ENCODE peak calls at places on chromosomes 4 and X, in nine cellular contexts. P, H, D, V, C, Q, N, G and F are unnamed samples.

GRCh38 chr4:177005801-177006230 is 213.1 kb upstream of the VEGFC start:
- DNase-seq in P (peak), H (peak), D (no peak), V (peak), C (no peak), Q (no peak), N (no peak), G (no peak), F (no peak)

GRCh38 chr4:133137571-133137970 is 11.5 kb upstream of the PCDH10 start:
- DNase-seq in P (no peak), H (no peak), D (no peak), V (no peak), C (no peak), Q (no peak), N (no peak), G (no peak), F (no peak)

GRCh38 chr4:2322227-2322626 is 60.3 kb upstream of the MXD4 start:
- DNase-seq in P (no peak), H (no peak), D (no peak), V (no peak), C (no peak), Q (no peak), N (no peak), G (no peak), F (no peak)

GRCh38 chrX:101906136-101906796 is 25.6 kb downstream of the ZMAT1 start:
- DNase-seq in P (no peak), H (no peak), D (no peak), V (no peak), C (no peak), Q (peak), N (no peak), G (no peak), F (no peak)

GRCh38 chr4:112514449-112515277 is 1.3 kb downstream of the NEUROG2 start:
- DNase-seq in P (no peak), H (no peak), D (no peak), V (no peak), C (no peak), Q (peak), N (peak), G (no peak), F (no peak)

GRCh38 chr4:2787230-2788100 is 5.4 kb upstream of the SH3BP2 start:
- DNase-seq in P (no peak), H (no peak), D (no peak), V (no peak), C (peak), Q (peak), N (peak), G (peak), F (no peak)

GRCh38 chr4:41430796-41431195 is 107.2 kb upstream of the LIMCH1 start:
- DNase-seq in P (no peak), H (no peak), D (no peak), V (no peak), C (no peak), Q (no peak), N (no peak), G (no peak), F (no peak)

GRCh38 chr4:22238742-22239141 is 277.1 kb downstream of the ADGRA3 start:
- DNase-seq in P (no peak), H (no peak), D (no peak), V (no peak), C (no peak), Q (peak), N (no peak), G (peak), F (no peak)

GRCh38 chrX:52988985-52989917 is 30.9 kb upstream of the FAM156A start:
- DNase-seq in P (no peak), H (no peak), D (no peak), V (no peak), C (no peak), Q (no peak), N (no peak), G (no peak), F (no peak)

GRCh38 chr4:137892134-137892533 is 350.0 kb downstream of the SLC7A11 start:
- DNase-seq in P (no peak), H (no peak), D (no peak), V (no peak), C (no peak), Q (no peak), N (no peak), G (no peak), F (no peak)

GRCh38 chr4:1499465-1499864 is 93.2 kb upstream of the NKX1-1 start:
- DNase-seq in P (no peak), H (no peak), D (no peak), V (no peak), C (peak), Q (peak), N (no peak), G (no peak), F (no peak)

GRCh38 chr4:109803924-109804571 is 2.2 kb upstream of the CFI start:
- DNase-seq in P (no peak), H (peak), D (no peak), V (peak), C (no peak), Q (no peak), N (no peak), G (peak), F (no peak)

GRCh38 chrX:20224814-20225487 is 41.8 kb downstream of the RPS6KA3 start:
- DNase-seq in P (no peak), H (no peak), D (no peak), V (no peak), C (no peak), Q (no peak), N (no peak), G (no peak), F (no peak)

GRCh38 chr4:138576684-138577083 is 334.5 kb upstream of the SLC7A11 start:
- DNase-seq in P (peak), H (peak), D (no peak), V (peak), C (no peak), Q (no peak), N (no peak), G (no peak), F (no peak)

GRCh38 chr4:166165829-166166420 is 292.9 kb downstream of the TLL1 start:
- DNase-seq in P (peak), H (peak), D (no peak), V (peak), C (no peak), Q (no peak), N (no peak), G (no peak), F (no peak)

GRCh38 chrX:141903400-141904155 is at the start of gene MAGEC1:
- DNase-seq in P (no peak), H (no peak), D (no peak), V (no peak), C (no peak), Q (no peak), N (no peak), G (no peak), F (no peak)

GRCh38 chr4:98448923-98449322 is 187.7 kb downstream of the RAP1GDS1 start:
- DNase-seq in P (no peak), H (no peak), D (no peak), V (no peak), C (no peak), Q (no peak), N (no peak), G (peak), F (no peak)

GRCh38 chr4:151653548-151653918 is 107.3 kb downstream of the GATB start:
- DNase-seq in P (no peak), H (peak), D (no peak), V (no peak), C (no peak), Q (no peak), N (no peak), G (no peak), F (no peak)

GRCh38 chrX:12060489-12061260 is 77.6 kb upstream of the FRMPD4 start:
- DNase-seq in P (no peak), H (no peak), D (no peak), V (no peak), C (no peak), Q (no peak), N (no peak), G (no peak), F (no peak)

GRCh38 chr4:182653596-182653995 is 263.6 kb downstream of the DCTD start:
- DNase-seq in P (no peak), H (no peak), D (no peak), V (peak), C (no peak), Q (no peak), N (no peak), G (no peak), F (no peak)

GRCh38 chr4:172996571-172997216 is 171.9 kb upstream of the GALNT7 start:
- DNase-seq in P (no peak), H (no peak), D (no peak), V (peak), C (no peak), Q (no peak), N (no peak), G (no peak), F (no peak)

GRCh38 chrX:30504309-30504708 is 73.3 kb downstream of the TASL start:
- DNase-seq in P (no peak), H (no peak), D (no peak), V (no peak), C (no peak), Q (no peak), N (no peak), G (no peak), F (no peak)

GRCh38 chr4:146368209-146368608 is 153.5 kb downstream of the SLC10A7 start:
- DNase-seq in P (no peak), H (no peak), D (no peak), V (no peak), C (no peak), Q (no peak), N (no peak), G (no peak), F (peak)

GRCh38 chr4:4425119-4425690 is 38.3 kb downstream of the NSG1 start:
- DNase-seq in P (no peak), H (no peak), D (no peak), V (no peak), C (no peak), Q (no peak), N (no peak), G (no peak), F (no peak)

DNA sequence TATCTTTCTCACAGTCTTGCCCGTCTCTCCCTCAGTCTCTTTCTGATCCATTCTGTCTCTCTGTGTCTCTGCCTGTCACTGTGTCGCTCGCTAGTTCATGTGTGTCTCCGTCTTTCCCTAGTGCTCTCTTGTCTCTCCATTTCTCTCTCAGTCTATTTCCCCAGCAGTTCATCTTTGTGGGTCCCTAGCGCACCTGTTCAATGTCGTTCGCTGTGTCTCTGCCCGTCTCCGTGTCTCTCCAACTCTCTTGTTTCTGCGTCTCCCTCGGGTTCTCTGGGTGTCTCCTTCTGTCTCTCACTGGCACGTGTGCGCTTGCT is 1.5 kb downstream of the GPR101 start:
- DNase-seq in P (no peak), H (no peak), D (no peak), V (no peak), C (no peak), Q (no peak), N (no peak), G (no peak), F (no peak)
- H3K4me3 ChIP-seq in P (peak), H (peak), D (peak), V (peak), C (peak), Q (peak), N (peak), G (peak), F (peak)

DNA sequence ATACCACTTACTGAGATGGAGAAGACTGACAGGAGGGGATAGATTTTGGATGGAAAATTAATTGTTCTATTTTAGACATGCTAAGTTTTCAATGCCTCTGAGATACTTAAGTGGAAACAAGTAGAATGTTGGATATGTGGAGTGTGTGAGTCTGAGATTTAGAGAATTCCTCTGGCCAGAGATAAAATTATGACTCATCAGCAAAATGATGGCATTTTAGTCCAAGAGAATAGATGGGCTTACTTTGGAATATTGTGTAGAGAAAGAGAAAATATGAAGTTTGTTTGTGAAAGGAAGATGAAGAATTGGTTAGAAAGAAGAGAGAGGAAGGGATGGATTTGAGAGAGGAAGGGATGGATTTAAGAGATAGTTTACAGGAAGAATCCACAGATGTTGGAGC is 108.6 kb upstream of the PPP1R2C start:
- DNase-seq in P (no peak), H (no peak), D (no peak), V (no peak), C (no peak), Q (no peak), N (no peak), G (no peak), F (no peak)
- H3K4me3 ChIP-seq in P (no peak), H (no peak), D (no peak), V (no peak), C (no peak), Q (no peak), N (no peak), G (no peak), F (no peak)

GRCh38 chrX:130055899-130056298 is 54.4 kb downstream of the ELF4 start:
- DNase-seq in P (no peak), H (no peak), D (no peak), V (no peak), C (no peak), Q (no peak), N (no peak), G (no peak), F (no peak)

GRCh38 chrX:130057209-130057608 is 53.1 kb downstream of the ELF4 start:
- DNase-seq in P (no peak), H (no peak), D (no peak), V (no peak), C (no peak), Q (no peak), N (no peak), G (no peak), F (no peak)

GRCh38 chrX:130058667-130059066 is 51.6 kb downstream of the ELF4 start:
- DNase-seq in P (no peak), H (no peak), D (no peak), V (no peak), C (no peak), Q (no peak), N (no peak), G (no peak), F (no peak)

GRCh38 chrX:130055103-130055502 is 55.2 kb downstream of the ELF4 start:
- DNase-seq in P (no peak), H (no peak), D (no peak), V (peak), C (no peak), Q (no peak), N (no peak), G (no peak), F (no peak)

GRCh38 chrX:130060122-130061069 is 49.9 kb downstream of the ELF4 start:
- DNase-seq in P (no peak), H (no peak), D (no peak), V (peak), C (peak), Q (peak), N (peak), G (peak), F (peak)
- H3K4me3 ChIP-seq in P (peak), H (peak), D (peak), V (peak), C (peak), Q (peak), N (peak), G (peak), F (peak)

GRCh38 chrX:72274526-72274925 is 2.5 kb downstream of the RPS4X start:
- DNase-seq in P (no peak), H (no peak), D (no peak), V (no peak), C (no peak), Q (no peak), N (no peak), G (no peak), F (no peak)
- H3K4me3 ChIP-seq in P (peak), H (peak), D (no peak), V (peak), C (peak), Q (no peak), N (no peak), G (no peak), F (no peak)

DNA sequence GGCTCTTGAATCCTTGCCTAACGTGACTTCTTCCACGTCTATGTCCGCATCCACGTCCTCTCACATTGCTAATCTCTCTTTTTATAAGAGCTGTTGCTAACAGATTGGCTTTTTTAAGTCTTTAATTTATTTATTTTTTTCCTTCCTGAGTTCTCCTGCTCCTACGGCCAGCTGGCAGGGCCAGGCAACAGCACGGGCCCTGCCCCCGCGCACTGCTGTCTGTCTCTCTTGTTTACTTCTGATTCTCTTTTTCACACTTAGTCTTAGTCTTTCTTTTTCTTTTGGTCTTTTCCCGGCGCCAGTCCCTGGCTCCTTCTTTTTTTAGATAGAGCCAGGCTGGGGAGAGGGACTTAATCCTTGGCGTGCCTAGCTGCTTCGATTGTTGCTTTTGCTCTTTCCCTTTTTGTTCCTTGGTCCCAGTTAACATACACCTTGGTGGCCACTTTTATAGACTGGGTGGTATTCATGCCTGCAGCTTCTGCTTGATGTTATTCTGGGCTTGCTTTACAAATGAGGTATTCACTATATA is 53.2 kb upstream of the RBMX start:
- DNase-seq in P (no peak), H (no peak), D (no peak), V (no peak), C (no peak), Q (no peak), N (no peak), G (no peak), F (no peak)
- H3K4me3 ChIP-seq in P (no peak), H (no peak), D (peak), V (no peak), C (peak), Q (no peak), N (peak), G (no peak), F (peak)

DNA sequence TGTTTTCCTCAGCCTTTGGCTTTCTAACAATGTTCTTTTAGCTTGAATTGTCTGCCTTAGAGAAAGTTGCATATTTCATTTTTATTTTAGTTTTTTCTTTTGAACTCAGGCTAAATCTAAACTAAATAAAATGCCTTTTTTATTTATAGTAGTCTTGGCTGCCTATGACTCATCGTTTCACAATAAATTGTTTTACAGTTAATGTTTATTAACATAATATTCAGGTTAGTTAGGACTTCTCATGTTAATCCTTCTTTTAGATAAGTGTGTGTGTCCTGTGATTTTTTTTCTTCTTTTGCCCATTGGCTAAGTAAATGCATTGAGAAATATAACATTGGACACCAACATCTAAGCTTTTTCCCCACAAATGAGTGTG is 1.6 kb downstream of the RP2 start:
- DNase-seq in P (no peak), H (no peak), D (no peak), V (no peak), C (no peak), Q (no peak), N (no peak), G (no peak), F (no peak)
- H3K4me3 ChIP-seq in P (peak), H (peak), D (peak), V (peak), C (peak), Q (no peak), N (peak), G (peak), F (peak)

GRCh38 chrX:25004485-25005032 is 11.2 kb downstream of the ARX start:
- DNase-seq in P (no peak), H (no peak), D (no peak), V (no peak), C (no peak), Q (no peak), N (no peak), G (no peak), F (no peak)

GRCh38 chrX:25001808-25002657 is 13.7 kb downstream of the ARX start:
- DNase-seq in P (no peak), H (no peak), D (no peak), V (no peak), C (no peak), Q (peak), N (no peak), G (no peak), F (no peak)

GRCh38 chrX:25004040-25004439 is 11.7 kb downstream of the ARX start:
- DNase-seq in P (no peak), H (no peak), D (no peak), V (no peak), C (no peak), Q (no peak), N (no peak), G (no peak), F (no peak)

GRCh38 chrX:25003066-25003849 is 12.5 kb downstream of the ARX start:
- DNase-seq in P (no peak), H (no peak), D (no peak), V (no peak), C (no peak), Q (no peak), N (no peak), G (no peak), F (no peak)

GRCh38 chrX:25002658-25003015 is 13.1 kb downstream of the ARX start:
- DNase-seq in P (no peak), H (no peak), D (no peak), V (no peak), C (no peak), Q (peak), N (no peak), G (no peak), F (no peak)
- H3K4me3 ChIP-seq in P (peak), H (no peak), D (no peak), V (peak), C (no peak), Q (peak), N (no peak), G (no peak), F (no peak)

GRCh38 chrX:54747713-54748393 is 50.2 kb downstream of the ITIH6 start:
- DNase-seq in P (no peak), H (no peak), D (no peak), V (no peak), C (no peak), Q (no peak), N (no peak), G (no peak), F (no peak)

GRCh38 chrX:54748626-54749025 is 49.4 kb downstream of the ITIH6 start:
- DNase-seq in P (no peak), H (no peak), D (no peak), V (no peak), C (no peak), Q (no peak), N (no peak), G (no peak), F (no peak)

GRCh38 chrX:54745676-54746075 is 52.4 kb downstream of the ITIH6 start:
- DNase-seq in P (no peak), H (no peak), D (no peak), V (no peak), C (no peak), Q (no peak), N (no peak), G (no peak), F (no peak)

GRCh38 chrX:54746928-54747327 is 51.1 kb downstream of the ITIH6 start:
- DNase-seq in P (no peak), H (no peak), D (no peak), V (no peak), C (no peak), Q (no peak), N (no peak), G (no peak), F (no peak)
- H3K4me3 ChIP-seq in P (no peak), H (no peak), D (no peak), V (no peak), C (no peak), Q (no peak), N (no peak), G (no peak), F (no peak)

GRCh38 chr4:153679476-153679875 is 4.6 kb upstream of the TLR2 start:
- DNase-seq in P (no peak), H (no peak), D (no peak), V (no peak), C (no peak), Q (no peak), N (no peak), G (no peak), F (no peak)

GRCh38 chr4:153684182-153685073 is at the start of gene TLR2:
- DNase-seq in P (no peak), H (no peak), D (peak), V (no peak), C (peak), Q (peak), N (peak), G (peak), F (peak)

GRCh38 chr4:153683763-153684181 is 308 bp upstream of the TLR2 start:
- DNase-seq in P (no peak), H (no peak), D (no peak), V (no peak), C (no peak), Q (no peak), N (no peak), G (no peak), F (no peak)
- H3K4me3 ChIP-seq in P (peak), H (peak), D (peak), V (peak), C (peak), Q (peak), N (peak), G (peak), F (peak)